ENCODE peak calls at places on chromosomes 5 and 9, in six cellular contexts. A is lower lobe of right lung, B is lung, X is ovary, Q is esophagus squamous epithelium, L is thoracic aorta. Y is an unnamed sample. For H3K36me3, the result is how much of the 10 kb centered on the place peaks cover.

GRCh38 chr9:111000202-111000601 is 38.1 kb downstream of the LPAR1 start:
- DNase-seq in X (no peak), A (no peak), L (no peak), B (no peak), Q (no peak), Y (no peak)

GRCh38 chr5:74296685-74297084 is 343.8 kb downstream of the ENC1 start:
- DNase-seq in L (no peak), X (peak), A (no peak), Q (no peak), B (no peak), Y (no peak)

GRCh38 chr5:73564644-73565165 is 734 bp downstream of the ANKRA2 start:
- DNase-seq in X (no peak), B (no peak), A (no peak), L (no peak), Q (no peak), Y (no peak)

GRCh38 chr9:81690251-81690851 is 1.0 kb upstream of the TLE1 start:
- DNase-seq in X (peak), Q (no peak), L (no peak), B (peak), A (peak), Y (peak)

GRCh38 chr5:61474746-61475145 is 142.7 kb downstream of the ZSWIM6 start:
- DNase-seq in L (no peak), Q (no peak), B (no peak), X (no peak), A (no peak), Y (no peak)

GRCh38 chr5:102999191-102999590 is 120.7 kb downstream of the GIN1 start:
- DNase-seq in B (no peak), X (no peak), L (no peak), A (no peak), Q (no peak), Y (no peak)

GRCh38 chr9:81305561-81306182 is 383.7 kb downstream of the TLE1 start:
- DNase-seq in B (no peak), A (no peak), L (no peak), X (no peak), Q (no peak), Y (no peak)

GRCh38 chr5:98773214-98773463 is 324 bp upstream of the RGMB start:
- DNase-seq in L (no peak), X (no peak), Q (no peak), A (no peak), B (no peak), Y (no peak)

GRCh38 chr9:27784999-27785713 is 211.9 kb upstream of the C9orf72 start:
- DNase-seq in B (no peak), A (no peak), Q (no peak), L (no peak), X (no peak), Y (no peak)

GRCh38 chr9:130522233-130522808 is 57.1 kb upstream of the FUBP3 start:
- DNase-seq in L (no peak), Q (no peak), X (no peak), A (no peak), B (no peak), Y (no peak)

GRCh38 chr9:33416996-33417395 is 14.6 kb upstream of the AQP7 start:
- DNase-seq in L (no peak), X (no peak), Q (no peak), B (no peak), A (no peak), Y (no peak)

GRCh38 chr5:111517853-111518501 is 5.6 kb upstream of the STARD4 start:
- DNase-seq in A (no peak), B (no peak), L (no peak), X (no peak), Q (no peak), Y (no peak)

GRCh38 chr9:82397534-82397933 is 409.0 kb downstream of the SPATA31D1 start:
- DNase-seq in B (no peak), A (no peak), L (no peak), X (no peak), Q (no peak), Y (no peak)

GRCh38 chr5:50463726-50464125 is 22.6 kb upstream of the EMB start:
- DNase-seq in B (no peak), X (no peak), Q (no peak), L (no peak), A (no peak), Y (no peak)
- TF ChIP-seq CTCF in B (no peak), X (no peak), Q (no peak), L (no peak), A (no peak), Y (no peak)

GRCh38 chr5:38441730-38442573 is 114.5 kb downstream of the LIFR start:
- DNase-seq in A (peak), X (peak), Q (peak), L (peak), B (peak), Y (peak)
- H3K36me3 ChIP-seq in A (under half), X (under half), Q (under half), L (under half), B (under half), Y (under half)

GRCh38 chr5:177336112-177336511 is 15.4 kb downstream of the LMAN2 start:
- DNase-seq in A (peak), X (no peak), B (no peak), L (no peak), Q (no peak), Y (no peak)
- TF ChIP-seq CTCF in A (peak), X (no peak), B (no peak), L (no peak), Q (no peak), Y (peak)

DNA sequence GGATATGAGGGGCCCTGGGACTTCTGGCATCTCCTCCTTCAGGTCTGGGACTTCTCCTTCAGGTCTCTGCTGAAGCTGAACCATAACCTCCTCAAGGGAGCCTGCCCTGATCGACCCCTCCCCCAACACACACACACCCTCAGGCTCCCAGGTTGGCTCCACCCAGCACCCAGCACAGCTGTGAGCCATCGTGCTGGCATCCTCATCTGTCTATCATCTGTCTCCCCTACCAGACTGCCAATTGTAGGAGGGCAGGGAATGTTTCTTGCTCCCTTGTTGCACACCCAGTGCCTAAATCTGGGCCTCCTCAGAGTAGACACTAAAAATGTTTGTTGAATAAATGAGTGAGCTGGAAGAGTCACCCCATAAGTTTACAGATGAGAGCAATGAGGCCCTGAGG is 71.4 kb downstream of the LRSAM1 start:
- DNase-seq in Q (no peak), X (no peak), B (no peak), A (no peak), L (no peak), Y (no peak)
- H3K36me3 ChIP-seq in Q (half or more), X (under half), B (under half), A (half or more), L (under half), Y (half or more)